ENCODE peak calls at places on chromosome 11, in four cellular contexts. G is glutamatergic neuron, R is ovary, L is AG08396. M is an unnamed sample.

GRCh38 chr11:79902493-79902892 is 461.7 kb upstream of the TENM4 start:
- DNase-seq in G (no peak), L (peak; percentile 5), R (no peak), M (peak; percentile 28)

GRCh38 chr11:35588627-35589026 is 29.6 kb upstream of the FJX1 start:
- DNase-seq in L (peak; percentile 37), G (no peak), R (no peak), M (no peak)

GRCh38 chr11:78040691-78041379 is 17.8 kb upstream of the KCTD14 start:
- DNase-seq in R (no peak), G (no peak), L (no peak), M (no peak)

GRCh38 chr11:70556884-70557741 is 158.8 kb downstream of the CTTN start:
- DNase-seq in L (no peak), R (no peak), G (peak; percentile 65), M (peak; percentile 67)

GRCh38 chr11:122209619-122210377 is 93.8 kb upstream of the BLID start:
- DNase-seq in R (peak; percentile 90), G (no peak), L (peak; percentile 57), M (peak; percentile 42)

GRCh38 chr11:41943671-41944070 is 484.2 kb upstream of the LRRC4C start:
- DNase-seq in G (no peak), R (no peak), L (no peak), M (no peak)

GRCh38 chr11:17413414-17414316 is 25.2 kb upstream of the KCNJ11 start:
- DNase-seq in R (no peak), L (no peak), G (no peak), M (no peak)

GRCh38 chr11:70397336-70397982 is 870 bp upstream of the CTTN start:
- DNase-seq in R (no peak), L (no peak), G (no peak), M (peak; percentile 38)

GRCh38 chr11:33128739-33129138 is 32.5 kb downstream of the CSTF3 start:
- DNase-seq in L (no peak), G (no peak), R (no peak), M (peak; percentile 28)

GRCh38 chr11:117284053-117284452 is 7.1 kb upstream of the BACE1-AS start:
- DNase-seq in R (no peak), G (no peak), L (no peak), M (no peak)

GRCh38 chr11:61168858-61169257 is 7.6 kb upstream of the VPS37C start:
- DNase-seq in R (no peak), G (no peak), L (no peak), M (no peak)

GRCh38 chr11:128469220-128469619 is 118.1 kb downstream of the ETS1 start:
- DNase-seq in R (no peak), L (no peak), G (no peak), M (no peak)

GRCh38 chr11:12465332-12465731 is 88.0 kb downstream of the PARVA start:
- DNase-seq in G (no peak), L (no peak), R (no peak), M (no peak)

GRCh38 chr11:23212829-23213228 is 352.6 kb upstream of the CCDC179 start:
- DNase-seq in L (no peak), R (no peak), G (no peak), M (no peak)

GRCh38 chr11:76415073-76415472 is 29.7 kb upstream of the EMSY start:
- DNase-seq in L (no peak), G (no peak), R (no peak), M (no peak)

GRCh38 chr11:15837901-15838489 is 518.4 kb downstream of the SOX6 start:
- DNase-seq in G (no peak), R (no peak), L (no peak), M (peak; percentile 74)

GRCh38 chr11:1101318-1102089 is 26.8 kb downstream of the MUC2 start:
- DNase-seq in R (no peak), L (no peak), G (no peak), M (no peak)

GRCh38 chr11:64234840-64235379 is 526 bp downstream of the VEGFB start:
- DNase-seq in R (peak; percentile 51), L (peak; percentile 53), G (no peak), M (peak; percentile 82)

GRCh38 chr11:119361056-119361787 is 14.7 kb upstream of the MFRP start:
- DNase-seq in R (peak; percentile 71), G (no peak), L (peak; percentile 88), M (peak; percentile 87)

GRCh38 chr11:78646564-78647185 is 72.0 kb upstream of the NARS2 start:
- DNase-seq in L (peak; percentile 41), R (peak; percentile 48), G (peak; percentile 54), M (peak; percentile 86)

GRCh38 chr11:12842933-12843636 is 166.0 kb upstream of the RASSF10 start:
- DNase-seq in L (no peak), R (no peak), G (no peak), M (peak; percentile 50)